ENCODE peak calls at places on chromosomes 1 and 21, in nine cellular contexts. One of them, this sample, is unnamed. For H3K4me1, the result is how much of the 10 kb centered on the place peaks cover.

GRCh38 chr1:201584510-201584991 is 45.6 kb downstream of the NAV1 start:
- DNase-seq in PC-3: no peak
- DNase-seq in transverse colon: peak
- DNase-seq in lower lobe of right lung: peak
- DNase-seq in Caco-2: no peak
- DNase-seq in PC-9: no peak
- DNase-seq in HCT116: no peak
- DNase-seq in IMR-90: peak
- DNase-seq in right lobe of liver: no peak
- DNase-seq in this sample: peak

GRCh38 chr1:8423134-8423701 is 105.3 kb downstream of the SLC45A1 start:
- DNase-seq in PC-3: no peak
- DNase-seq in transverse colon: peak
- DNase-seq in lower lobe of right lung: peak
- DNase-seq in Caco-2: no peak
- DNase-seq in PC-9: no peak
- DNase-seq in HCT116: no peak
- DNase-seq in IMR-90: no peak
- DNase-seq in right lobe of liver: peak
- DNase-seq in this sample: peak

GRCh38 chr1:11704691-11705475 is 13.4 kb downstream of the DRAXIN start:
- DNase-seq in PC-3: no peak
- DNase-seq in transverse colon: no peak
- DNase-seq in lower lobe of right lung: no peak
- DNase-seq in Caco-2: no peak
- DNase-seq in PC-9: no peak
- DNase-seq in HCT116: no peak
- DNase-seq in IMR-90: no peak
- DNase-seq in right lobe of liver: no peak
- DNase-seq in this sample: no peak

GRCh38 chr1:26363549-26364448 is 8.8 kb downstream of the ZNF683 start:
- DNase-seq in PC-3: peak
- DNase-seq in transverse colon: peak
- DNase-seq in lower lobe of right lung: peak
- DNase-seq in Caco-2: peak
- DNase-seq in PC-9: no peak
- DNase-seq in HCT116: peak
- DNase-seq in IMR-90: peak
- DNase-seq in right lobe of liver: peak
- DNase-seq in this sample: peak

GRCh38 chr1:116357487-116357886 is 15.6 kb upstream of the ATP1A1 start:
- DNase-seq in PC-3: peak
- DNase-seq in transverse colon: no peak
- DNase-seq in lower lobe of right lung: no peak
- DNase-seq in Caco-2: no peak
- DNase-seq in PC-9: no peak
- DNase-seq in HCT116: no peak
- DNase-seq in IMR-90: peak
- DNase-seq in right lobe of liver: no peak
- DNase-seq in this sample: no peak

GRCh38 chr1:116318897-116319296 is 54.1 kb upstream of the ATP1A1 start:
- DNase-seq in PC-3: no peak
- DNase-seq in transverse colon: no peak
- DNase-seq in lower lobe of right lung: no peak
- DNase-seq in Caco-2: peak
- DNase-seq in PC-9: no peak
- DNase-seq in HCT116: no peak
- DNase-seq in IMR-90: peak
- DNase-seq in right lobe of liver: no peak
- DNase-seq in this sample: no peak

GRCh38 chr1:226636847-226637096 is 88.2 kb downstream of the STUM start:
- DNase-seq in PC-3: no peak
- DNase-seq in transverse colon: no peak
- DNase-seq in lower lobe of right lung: no peak
- DNase-seq in Caco-2: no peak
- DNase-seq in PC-9: no peak
- DNase-seq in HCT116: no peak
- DNase-seq in IMR-90: no peak
- DNase-seq in right lobe of liver: no peak
- DNase-seq in this sample: no peak

GRCh38 chr21:29164330-29164942 is 34.0 kb downstream of the MAP3K7CL start:
- DNase-seq in PC-3: peak
- DNase-seq in transverse colon: no peak
- DNase-seq in lower lobe of right lung: no peak
- DNase-seq in Caco-2: no peak
- DNase-seq in PC-9: peak
- DNase-seq in HCT116: peak
- DNase-seq in IMR-90: peak
- DNase-seq in right lobe of liver: no peak
- DNase-seq in this sample: no peak

DNA sequence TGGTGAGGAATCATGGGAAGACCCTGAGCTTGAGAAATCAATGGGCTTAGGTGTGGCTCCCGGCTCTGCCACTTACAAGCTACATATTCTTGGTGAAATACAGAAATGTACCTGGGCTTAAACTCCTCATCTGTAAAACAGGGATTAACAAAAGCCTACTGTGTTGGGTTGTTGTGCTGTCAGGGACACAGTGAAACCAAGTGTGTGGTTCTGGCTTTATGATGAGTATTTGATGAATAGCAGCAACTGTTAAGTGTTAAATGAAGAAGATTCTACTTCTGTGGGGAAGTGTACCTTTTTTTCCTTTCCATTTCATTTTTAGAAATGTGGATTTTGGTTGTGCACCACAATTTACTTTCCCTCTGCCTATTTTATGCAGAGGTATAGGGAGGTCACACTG is 41.1 kb upstream of the DUSP10 start:
- DNase-seq in PC-3: no peak
- DNase-seq in transverse colon: no peak
- DNase-seq in lower lobe of right lung: no peak
- DNase-seq in Caco-2: no peak
- DNase-seq in PC-9: no peak
- DNase-seq in HCT116: no peak
- DNase-seq in IMR-90: no peak
- DNase-seq in right lobe of liver: no peak
- DNase-seq in this sample: no peak
- H3K4me1 ChIP-seq in PC-3: under half
- H3K4me1 ChIP-seq in transverse colon: under half
- H3K4me1 ChIP-seq in lower lobe of right lung: under half
- H3K4me1 ChIP-seq in Caco-2: under half
- H3K4me1 ChIP-seq in PC-9: under half
- H3K4me1 ChIP-seq in HCT116: under half
- H3K4me1 ChIP-seq in IMR-90: under half
- H3K4me1 ChIP-seq in right lobe of liver: under half
- H3K4me1 ChIP-seq in this sample: under half

GRCh38 chr1:47950481-47950880 is 46.7 kb downstream of the TRABD2B start:
- DNase-seq in PC-3: no peak
- DNase-seq in transverse colon: no peak
- DNase-seq in lower lobe of right lung: no peak
- DNase-seq in Caco-2: no peak
- DNase-seq in PC-9: no peak
- DNase-seq in HCT116: no peak
- DNase-seq in IMR-90: no peak
- DNase-seq in right lobe of liver: no peak
- DNase-seq in this sample: no peak

GRCh38 chr1:47951545-47952235 is 45.5 kb downstream of the TRABD2B start:
- DNase-seq in PC-3: no peak
- DNase-seq in transverse colon: no peak
- DNase-seq in lower lobe of right lung: no peak
- DNase-seq in Caco-2: no peak
- DNase-seq in PC-9: no peak
- DNase-seq in HCT116: no peak
- DNase-seq in IMR-90: no peak
- DNase-seq in right lobe of liver: no peak
- DNase-seq in this sample: no peak

GRCh38 chr1:47951026-47951425 is 46.2 kb downstream of the TRABD2B start:
- DNase-seq in PC-3: no peak
- DNase-seq in transverse colon: no peak
- DNase-seq in lower lobe of right lung: no peak
- DNase-seq in Caco-2: no peak
- DNase-seq in PC-9: no peak
- DNase-seq in HCT116: no peak
- DNase-seq in IMR-90: no peak
- DNase-seq in right lobe of liver: no peak
- DNase-seq in this sample: no peak

GRCh38 chr1:47944561-47944960 is 52.6 kb downstream of the TRABD2B start:
- DNase-seq in PC-3: no peak
- DNase-seq in transverse colon: no peak
- DNase-seq in lower lobe of right lung: no peak
- DNase-seq in Caco-2: no peak
- DNase-seq in PC-9: no peak
- DNase-seq in HCT116: no peak
- DNase-seq in IMR-90: no peak
- DNase-seq in right lobe of liver: no peak
- DNase-seq in this sample: no peak

GRCh38 chr1:47948126-47948525 is 49.1 kb downstream of the TRABD2B start:
- DNase-seq in PC-3: no peak
- DNase-seq in transverse colon: no peak
- DNase-seq in lower lobe of right lung: no peak
- DNase-seq in Caco-2: peak
- DNase-seq in PC-9: no peak
- DNase-seq in HCT116: no peak
- DNase-seq in IMR-90: no peak
- DNase-seq in right lobe of liver: peak
- DNase-seq in this sample: no peak
- TF ChIP-seq CTCF in PC-3: peak
- TF ChIP-seq CTCF in transverse colon: peak
- TF ChIP-seq CTCF in lower lobe of right lung: no peak
- TF ChIP-seq CTCF in Caco-2: peak
- TF ChIP-seq CTCF in PC-9: no peak
- TF ChIP-seq CTCF in HCT116: peak
- TF ChIP-seq CTCF in IMR-90: no peak
- TF ChIP-seq CTCF in right lobe of liver: peak
- TF ChIP-seq CTCF in this sample: peak

DNA sequence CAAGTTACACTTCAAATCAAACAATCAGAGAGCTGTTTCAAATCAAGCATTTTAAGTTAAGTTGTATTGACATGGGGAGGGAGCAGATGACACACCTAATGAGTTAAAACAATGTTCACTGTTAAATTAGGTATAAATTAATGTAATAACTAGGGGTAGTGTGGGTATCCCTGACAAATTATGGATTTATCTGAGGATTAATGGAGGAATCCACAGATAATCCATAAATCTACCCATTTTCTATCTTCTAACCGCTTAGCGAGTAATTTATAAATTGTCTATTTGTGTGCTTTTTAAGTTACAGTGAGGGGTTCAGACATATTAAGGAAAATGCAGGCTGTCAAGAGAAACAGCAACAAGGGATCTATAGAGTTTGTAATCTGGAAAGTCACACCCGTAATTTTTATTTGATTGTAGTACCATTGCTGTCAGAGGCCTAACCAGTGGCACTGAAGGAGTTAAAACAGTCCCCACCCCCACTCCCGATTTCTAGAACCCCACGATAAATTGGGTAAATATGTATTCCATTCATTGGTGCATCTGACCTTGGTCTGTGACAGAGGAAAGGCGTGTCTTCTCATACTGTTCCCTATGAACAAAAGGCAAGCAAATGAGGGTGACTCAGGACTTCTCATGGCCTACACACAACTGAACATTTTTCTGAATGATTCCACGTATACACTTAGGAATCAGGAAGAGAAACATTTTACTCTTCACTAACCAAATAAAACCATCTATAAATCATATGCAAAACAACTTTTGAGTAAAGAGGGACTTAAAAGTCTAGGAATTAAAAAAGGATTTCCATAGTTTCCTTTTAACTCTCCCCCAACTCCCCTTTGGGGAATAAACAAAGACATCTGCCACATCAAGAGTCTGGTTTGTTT is 7.4 kb downstream of the IRF2BP2 start:
- DNase-seq in PC-3: peak
- DNase-seq in transverse colon: peak
- DNase-seq in lower lobe of right lung: no peak
- DNase-seq in Caco-2: peak
- DNase-seq in PC-9: peak
- DNase-seq in HCT116: peak
- DNase-seq in IMR-90: peak
- DNase-seq in right lobe of liver: no peak
- DNase-seq in this sample: peak
- H3K4me1 ChIP-seq in PC-3: under half
- H3K4me1 ChIP-seq in transverse colon: under half
- H3K4me1 ChIP-seq in lower lobe of right lung: half or more
- H3K4me1 ChIP-seq in Caco-2: half or more
- H3K4me1 ChIP-seq in PC-9: half or more
- H3K4me1 ChIP-seq in HCT116: half or more
- H3K4me1 ChIP-seq in IMR-90: under half
- H3K4me1 ChIP-seq in right lobe of liver: half or more
- H3K4me1 ChIP-seq in this sample: under half

GRCh38 chr1:1777510-1777909 is 760 bp downstream of the NADK start:
- DNase-seq in PC-3: peak
- DNase-seq in transverse colon: no peak
- DNase-seq in lower lobe of right lung: no peak
- DNase-seq in Caco-2: no peak
- DNase-seq in PC-9: peak
- DNase-seq in HCT116: peak
- DNase-seq in IMR-90: no peak
- DNase-seq in right lobe of liver: no peak
- DNase-seq in this sample: no peak

GRCh38 chr1:1777950-1778826 is at the start of gene NADK:
- DNase-seq in PC-3: peak
- DNase-seq in transverse colon: peak
- DNase-seq in lower lobe of right lung: peak
- DNase-seq in Caco-2: peak
- DNase-seq in PC-9: peak
- DNase-seq in HCT116: peak
- DNase-seq in IMR-90: peak
- DNase-seq in right lobe of liver: peak
- DNase-seq in this sample: peak

GRCh38 chr1:1779691-1780597 is 1.7 kb upstream of the NADK start:
- DNase-seq in PC-3: no peak
- DNase-seq in transverse colon: peak
- DNase-seq in lower lobe of right lung: peak
- DNase-seq in Caco-2: no peak
- DNase-seq in PC-9: peak
- DNase-seq in HCT116: no peak
- DNase-seq in IMR-90: peak
- DNase-seq in right lobe of liver: peak
- DNase-seq in this sample: no peak

GRCh38 chr1:1780598-1781525 is 2.6 kb upstream of the NADK start:
- DNase-seq in PC-3: no peak
- DNase-seq in transverse colon: no peak
- DNase-seq in lower lobe of right lung: peak
- DNase-seq in Caco-2: no peak
- DNase-seq in PC-9: peak
- DNase-seq in HCT116: no peak
- DNase-seq in IMR-90: no peak
- DNase-seq in right lobe of liver: no peak
- DNase-seq in this sample: peak

DNA sequence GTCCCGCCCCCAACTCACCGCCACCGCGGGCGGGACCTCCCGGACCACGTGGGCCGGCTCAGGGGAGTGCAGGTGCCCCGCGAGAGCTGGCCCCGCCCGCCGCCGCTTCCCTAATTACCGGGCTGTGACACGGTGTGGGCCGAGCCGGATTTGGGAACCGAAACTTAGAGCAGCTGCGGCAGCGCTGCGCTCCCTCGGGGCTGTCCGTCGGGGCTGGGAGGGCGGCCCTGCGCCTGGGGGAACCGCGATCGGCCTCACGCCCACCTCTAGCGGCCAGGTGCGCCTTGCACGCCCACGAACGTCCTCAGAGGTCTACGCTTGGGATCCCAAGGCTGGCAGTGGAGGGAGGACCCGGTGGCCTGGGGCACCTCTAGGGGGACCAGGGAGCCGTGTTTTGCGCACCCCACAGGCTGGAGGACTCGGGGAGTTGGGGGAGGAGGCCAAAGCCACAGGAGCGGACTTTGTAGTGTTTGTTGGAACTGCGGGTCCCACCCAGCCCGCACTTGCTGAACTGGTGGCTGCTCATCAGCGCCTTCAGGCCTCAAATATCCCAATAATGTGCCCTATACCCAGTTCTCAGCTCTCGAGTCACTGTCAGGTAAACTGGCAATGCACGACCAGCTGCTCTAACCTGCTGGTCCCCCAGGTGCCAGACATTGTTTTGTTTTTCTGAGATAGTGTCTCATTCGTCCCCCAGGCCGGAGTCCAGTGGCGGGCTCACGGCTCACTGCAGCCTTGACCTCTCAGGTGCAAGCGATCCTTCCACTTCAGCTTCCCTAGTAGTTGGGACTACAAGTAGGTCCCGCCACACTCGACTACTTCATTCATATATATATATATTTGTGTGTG is 781 bp upstream of the NADK start:
- DNase-seq in PC-3: peak
- DNase-seq in transverse colon: peak
- DNase-seq in lower lobe of right lung: peak
- DNase-seq in Caco-2: peak
- DNase-seq in PC-9: peak
- DNase-seq in HCT116: peak
- DNase-seq in IMR-90: no peak
- DNase-seq in right lobe of liver: peak
- DNase-seq in this sample: peak
- TF ChIP-seq CTCF in PC-3: peak
- TF ChIP-seq CTCF in transverse colon: peak
- TF ChIP-seq CTCF in lower lobe of right lung: peak
- TF ChIP-seq CTCF in Caco-2: peak
- TF ChIP-seq CTCF in PC-9: peak
- TF ChIP-seq CTCF in HCT116: peak
- TF ChIP-seq CTCF in IMR-90: no peak
- TF ChIP-seq CTCF in right lobe of liver: no peak
- TF ChIP-seq CTCF in this sample: no peak

This sample was measured in BE2C.